ENCODE peak calls at places on chromosomes 5 and 9, in seven cellular contexts. One of them, this sample, is unnamed.

GRCh38 chr5:36944607-36945225 is 68.1 kb downstream of the NIPBL start:
- DNase-seq in KG1: peak
- DNase-seq in amniotic stem cell: no peak
- DNase-seq in hepatic stellate cell: no peak
- DNase-seq in NCI-H1694 treated with DMSO at 0.1 percent for 48 hours: peak
- DNase-seq in GM04503: no peak
- DNase-seq in IMR-90: peak
- DNase-seq in this sample: no peak

GRCh38 chr5:157306092-157306491 is 40.2 kb downstream of the CYFIP2 start:
- DNase-seq in KG1: no peak
- DNase-seq in amniotic stem cell: no peak
- DNase-seq in hepatic stellate cell: no peak
- DNase-seq in NCI-H1694 treated with DMSO at 0.1 percent for 48 hours: no peak
- DNase-seq in GM04503: no peak
- DNase-seq in IMR-90: no peak
- DNase-seq in this sample: no peak

GRCh38 chr5:154593091-154593490 is 115.1 kb upstream of the HAND1 start:
- DNase-seq in KG1: no peak
- DNase-seq in amniotic stem cell: peak
- DNase-seq in hepatic stellate cell: no peak
- DNase-seq in NCI-H1694 treated with DMSO at 0.1 percent for 48 hours: no peak
- DNase-seq in GM04503: no peak
- DNase-seq in IMR-90: peak
- DNase-seq in this sample: no peak

GRCh38 chr5:1004598-1005361 is 3.8 kb upstream of the NKD2 start:
- DNase-seq in KG1: no peak
- DNase-seq in amniotic stem cell: no peak
- DNase-seq in hepatic stellate cell: peak
- DNase-seq in NCI-H1694 treated with DMSO at 0.1 percent for 48 hours: no peak
- DNase-seq in GM04503: no peak
- DNase-seq in IMR-90: peak
- DNase-seq in this sample: no peak

GRCh38 chr9:113480612-113481011 is 17.1 kb downstream of the RGS3 start:
- DNase-seq in KG1: no peak
- DNase-seq in amniotic stem cell: no peak
- DNase-seq in hepatic stellate cell: no peak
- DNase-seq in NCI-H1694 treated with DMSO at 0.1 percent for 48 hours: no peak
- DNase-seq in GM04503: no peak
- DNase-seq in IMR-90: no peak
- DNase-seq in this sample: no peak

GRCh38 chr5:14664270-14665109 is at the start of gene OTULIN:
- DNase-seq in KG1: peak
- DNase-seq in amniotic stem cell: peak
- DNase-seq in hepatic stellate cell: peak
- DNase-seq in NCI-H1694 treated with DMSO at 0.1 percent for 48 hours: peak
- DNase-seq in GM04503: no peak
- DNase-seq in IMR-90: peak
- DNase-seq in this sample: peak

GRCh38 chr5:1547655-1548054 is 23.9 kb upstream of the LPCAT1 start:
- DNase-seq in KG1: no peak
- DNase-seq in amniotic stem cell: no peak
- DNase-seq in hepatic stellate cell: no peak
- DNase-seq in NCI-H1694 treated with DMSO at 0.1 percent for 48 hours: no peak
- DNase-seq in GM04503: no peak
- DNase-seq in IMR-90: no peak
- DNase-seq in this sample: no peak

GRCh38 chr5:159878988-159879471 is 37.3 kb upstream of the ADRA1B start:
- DNase-seq in KG1: no peak
- DNase-seq in amniotic stem cell: peak
- DNase-seq in hepatic stellate cell: peak
- DNase-seq in NCI-H1694 treated with DMSO at 0.1 percent for 48 hours: peak
- DNase-seq in GM04503: peak
- DNase-seq in IMR-90: peak
- DNase-seq in this sample: peak

GRCh38 chr5:73126381-73126780 is 6.0 kb downstream of the TMEM171 start:
- DNase-seq in KG1: no peak
- DNase-seq in amniotic stem cell: no peak
- DNase-seq in hepatic stellate cell: no peak
- DNase-seq in NCI-H1694 treated with DMSO at 0.1 percent for 48 hours: no peak
- DNase-seq in GM04503: no peak
- DNase-seq in IMR-90: no peak
- DNase-seq in this sample: no peak

GRCh38 chr5:53378590-53379247 is 101.7 kb upstream of the FST start:
- DNase-seq in KG1: no peak
- DNase-seq in amniotic stem cell: no peak
- DNase-seq in hepatic stellate cell: no peak
- DNase-seq in NCI-H1694 treated with DMSO at 0.1 percent for 48 hours: no peak
- DNase-seq in GM04503: no peak
- DNase-seq in IMR-90: peak
- DNase-seq in this sample: no peak

GRCh38 chr5:78671609-78672008 is 23.0 kb upstream of the LHFPL2 start:
- DNase-seq in KG1: no peak
- DNase-seq in amniotic stem cell: no peak
- DNase-seq in hepatic stellate cell: no peak
- DNase-seq in NCI-H1694 treated with DMSO at 0.1 percent for 48 hours: no peak
- DNase-seq in GM04503: no peak
- DNase-seq in IMR-90: no peak
- DNase-seq in this sample: no peak

GRCh38 chr5:51378415-51378777 is 4.9 kb upstream of the ISL1 start:
- DNase-seq in KG1: no peak
- DNase-seq in amniotic stem cell: no peak
- DNase-seq in hepatic stellate cell: no peak
- DNase-seq in NCI-H1694 treated with DMSO at 0.1 percent for 48 hours: no peak
- DNase-seq in GM04503: no peak
- DNase-seq in IMR-90: no peak
- DNase-seq in this sample: no peak

GRCh38 chr5:78002690-78003089 is 226.6 kb upstream of the TBCA start:
- DNase-seq in KG1: no peak
- DNase-seq in amniotic stem cell: no peak
- DNase-seq in hepatic stellate cell: no peak
- DNase-seq in NCI-H1694 treated with DMSO at 0.1 percent for 48 hours: no peak
- DNase-seq in GM04503: no peak
- DNase-seq in IMR-90: no peak
- DNase-seq in this sample: no peak

GRCh38 chr5:42638972-42639371 is 117.6 kb upstream of the CCDC152 start:
- DNase-seq in KG1: no peak
- DNase-seq in amniotic stem cell: no peak
- DNase-seq in hepatic stellate cell: no peak
- DNase-seq in NCI-H1694 treated with DMSO at 0.1 percent for 48 hours: no peak
- DNase-seq in GM04503: no peak
- DNase-seq in IMR-90: no peak
- DNase-seq in this sample: no peak

GRCh38 chr9:34629492-34629809 is 585 bp upstream of the ARID3C start:
- DNase-seq in KG1: no peak
- DNase-seq in amniotic stem cell: no peak
- DNase-seq in hepatic stellate cell: no peak
- DNase-seq in NCI-H1694 treated with DMSO at 0.1 percent for 48 hours: no peak
- DNase-seq in GM04503: no peak
- DNase-seq in IMR-90: no peak
- DNase-seq in this sample: no peak

GRCh38 chr5:56025303-56025885 is 30.6 kb upstream of the IL6ST start:
- DNase-seq in KG1: no peak
- DNase-seq in amniotic stem cell: no peak
- DNase-seq in hepatic stellate cell: peak
- DNase-seq in NCI-H1694 treated with DMSO at 0.1 percent for 48 hours: no peak
- DNase-seq in GM04503: no peak
- DNase-seq in IMR-90: peak
- DNase-seq in this sample: no peak

GRCh38 chr9:137970686-137971476 is 93.3 kb downstream of the CACNA1B start:
- DNase-seq in KG1: no peak
- DNase-seq in amniotic stem cell: no peak
- DNase-seq in hepatic stellate cell: no peak
- DNase-seq in NCI-H1694 treated with DMSO at 0.1 percent for 48 hours: no peak
- DNase-seq in GM04503: no peak
- DNase-seq in IMR-90: no peak
- DNase-seq in this sample: no peak

GRCh38 chr5:1801061-1801953 is at the start of gene NDUFS6:
- DNase-seq in KG1: peak
- DNase-seq in amniotic stem cell: no peak
- DNase-seq in hepatic stellate cell: peak
- DNase-seq in NCI-H1694 treated with DMSO at 0.1 percent for 48 hours: peak
- DNase-seq in GM04503: no peak
- DNase-seq in IMR-90: peak
- DNase-seq in this sample: peak

GRCh38 chr9:96686638-96687335 is 31.7 kb upstream of the PRXL2C start:
- DNase-seq in KG1: no peak
- DNase-seq in amniotic stem cell: peak
- DNase-seq in hepatic stellate cell: peak
- DNase-seq in NCI-H1694 treated with DMSO at 0.1 percent for 48 hours: no peak
- DNase-seq in GM04503: peak
- DNase-seq in IMR-90: peak
- DNase-seq in this sample: no peak

GRCh38 chr5:144284931-144285330 is 114.3 kb downstream of the KCTD16 start:
- DNase-seq in KG1: no peak
- DNase-seq in amniotic stem cell: no peak
- DNase-seq in hepatic stellate cell: peak
- DNase-seq in NCI-H1694 treated with DMSO at 0.1 percent for 48 hours: no peak
- DNase-seq in GM04503: no peak
- DNase-seq in IMR-90: peak
- DNase-seq in this sample: no peak

GRCh38 chr5:149586708-149587318 is 5.5 kb downstream of the ARHGEF37 start:
- DNase-seq in KG1: no peak
- DNase-seq in amniotic stem cell: no peak
- DNase-seq in hepatic stellate cell: no peak
- DNase-seq in NCI-H1694 treated with DMSO at 0.1 percent for 48 hours: no peak
- DNase-seq in GM04503: no peak
- DNase-seq in IMR-90: no peak
- DNase-seq in this sample: no peak

GRCh38 chr9:89498845-89499480 is 1.1 kb upstream of the SEMA4D start:
- DNase-seq in KG1: peak
- DNase-seq in amniotic stem cell: no peak
- DNase-seq in hepatic stellate cell: no peak
- DNase-seq in NCI-H1694 treated with DMSO at 0.1 percent for 48 hours: no peak
- DNase-seq in GM04503: no peak
- DNase-seq in IMR-90: no peak
- DNase-seq in this sample: no peak

GRCh38 chr9:112334319-112334828 is 955 bp upstream of the PTBP3 start:
- DNase-seq in KG1: peak
- DNase-seq in amniotic stem cell: no peak
- DNase-seq in hepatic stellate cell: no peak
- DNase-seq in NCI-H1694 treated with DMSO at 0.1 percent for 48 hours: no peak
- DNase-seq in GM04503: no peak
- DNase-seq in IMR-90: peak
- DNase-seq in this sample: no peak

GRCh38 chr5:36640949-36641348 is 34.5 kb downstream of the SLC1A3 start:
- DNase-seq in KG1: no peak
- DNase-seq in amniotic stem cell: no peak
- DNase-seq in hepatic stellate cell: no peak
- DNase-seq in NCI-H1694 treated with DMSO at 0.1 percent for 48 hours: no peak
- DNase-seq in GM04503: no peak
- DNase-seq in IMR-90: no peak
- DNase-seq in this sample: no peak

GRCh38 chr5:98050583-98050982 is 722.9 kb upstream of the RGMB start:
- DNase-seq in KG1: no peak
- DNase-seq in amniotic stem cell: no peak
- DNase-seq in hepatic stellate cell: peak
- DNase-seq in NCI-H1694 treated with DMSO at 0.1 percent for 48 hours: no peak
- DNase-seq in GM04503: no peak
- DNase-seq in IMR-90: peak
- DNase-seq in this sample: peak

GRCh38 chr9:108950168-108950567 is 16.0 kb downstream of the ABITRAM start:
- DNase-seq in KG1: no peak
- DNase-seq in amniotic stem cell: no peak
- DNase-seq in hepatic stellate cell: no peak
- DNase-seq in NCI-H1694 treated with DMSO at 0.1 percent for 48 hours: no peak
- DNase-seq in GM04503: no peak
- DNase-seq in IMR-90: no peak
- DNase-seq in this sample: no peak

This sample was measured in H54.